ENCODE peak calls at places on chromosomes 2 and 18, in six cellular contexts. H, L, J, V, A and D are unnamed samples.

GRCh38 chr2:38808677-38809076 is 30.7 kb downstream of the GEMIN6 start:
- DNase-seq in H (no peak), L (no peak), J (no peak), V (no peak), A (no peak), D (no peak)

GRCh38 chr18:60389314-60389713 is 16.7 kb upstream of the MC4R start:
- DNase-seq in H (no peak), L (no peak), J (no peak), V (no peak), A (no peak), D (no peak)

GRCh38 chr2:101223814-101224231 is 28.9 kb upstream of the CNOT11 start:
- DNase-seq in H (no peak), L (no peak), J (no peak), V (no peak), A (no peak), D (no peak)

GRCh38 chr2:127091886-127092285 is 15.1 kb downstream of the BIN1 start:
- DNase-seq in H (no peak), L (no peak), J (no peak), V (no peak), A (no peak), D (no peak)

GRCh38 chr2:230343747-230344146 is 16.8 kb downstream of the SP140L start:
- DNase-seq in H (no peak), L (no peak), J (no peak), V (peak), A (no peak), D (no peak)

GRCh38 chr2:25981596-25982272 is 563 bp downstream of the KIF3C start:
- DNase-seq in H (no peak), L (peak), J (no peak), V (no peak), A (no peak), D (no peak)

GRCh38 chr2:51722311-51722710 is 690.4 kb upstream of the NRXN1 start:
- DNase-seq in H (no peak), L (no peak), J (no peak), V (peak), A (no peak), D (peak)

GRCh38 chr2:183059561-183059960 is 19.0 kb upstream of the DUSP19 start:
- DNase-seq in H (no peak), L (no peak), J (no peak), V (peak), A (no peak), D (peak)

GRCh38 chr2:206915136-206915535 is 24.2 kb upstream of the CPO start:
- DNase-seq in H (no peak), L (no peak), J (peak), V (peak), A (no peak), D (peak)

GRCh38 chr18:2402084-2402483 is 169.2 kb downstream of the METTL4 start:
- DNase-seq in H (no peak), L (no peak), J (no peak), V (peak), A (no peak), D (peak)

GRCh38 chr18:12828116-12829051 is 55.7 kb downstream of the PTPN2 start:
- DNase-seq in H (no peak), L (no peak), J (no peak), V (peak), A (no peak), D (peak)

GRCh38 chr2:235200216-235200615 is 248.4 kb downstream of the SH3BP4 start:
- DNase-seq in H (no peak), L (no peak), J (no peak), V (no peak), A (no peak), D (no peak)

GRCh38 chr18:50424877-50425690 is 50.2 kb downstream of the SKA1 start:
- DNase-seq in H (no peak), L (no peak), J (no peak), V (peak), A (no peak), D (peak)

GRCh38 chr18:35291166-35291565 is 1.1 kb upstream of the ZSCAN30 start:
- DNase-seq in H (no peak), L (no peak), J (no peak), V (no peak), A (no peak), D (no peak)

GRCh38 chr18:76977681-76978234 is 154.8 kb downstream of the MBP start:
- DNase-seq in H (no peak), L (no peak), J (no peak), V (peak), A (no peak), D (no peak)

GRCh38 chr2:221673248-221673647 is 101.1 kb upstream of the EPHA4 start:
- DNase-seq in H (no peak), L (no peak), J (no peak), V (no peak), A (no peak), D (no peak)

GRCh38 chr2:102803041-102803896 is 41.4 kb downstream of the TMEM182 start:
- DNase-seq in H (no peak), L (no peak), J (no peak), V (no peak), A (no peak), D (no peak)

GRCh38 chr2:5914831-5915611 is 222.8 kb downstream of the SOX11 start:
- DNase-seq in H (peak), L (peak), J (peak), V (peak), A (no peak), D (peak)

GRCh38 chr2:14634223-14634884 is 1.8 kb downstream of the LRATD1 start:
- DNase-seq in H (peak), L (peak), J (peak), V (peak), A (peak), D (peak)

GRCh38 chr2:190847504-190848201 is 33.0 kb upstream of the GLS start:
- DNase-seq in H (no peak), L (no peak), J (no peak), V (peak), A (no peak), D (no peak)

GRCh38 chr18:31931163-31931885 is 11.6 kb downstream of the TRAPPC8 start:
- DNase-seq in H (no peak), L (no peak), J (peak), V (peak), A (no peak), D (no peak)

GRCh38 chr2:1995987-1996386 is 251.7 kb upstream of the PXDN start:
- DNase-seq in H (no peak), L (no peak), J (no peak), V (no peak), A (no peak), D (no peak)

GRCh38 chr2:234502285-234502918 is 5.5 kb upstream of the ARL4C start:
- DNase-seq in H (no peak), L (no peak), J (peak), V (peak), A (no peak), D (peak)

GRCh38 chr2:137221797-137222492 is 456.6 kb downstream of the THSD7B start:
- DNase-seq in H (no peak), L (no peak), J (no peak), V (no peak), A (no peak), D (no peak)

GRCh38 chr18:72640552-72640951 is 96.4 kb upstream of the CBLN2 start:
- DNase-seq in H (no peak), L (no peak), J (no peak), V (no peak), A (no peak), D (no peak)

GRCh38 chr18:72634500-72634899 is 90.4 kb upstream of the CBLN2 start:
- DNase-seq in H (no peak), L (no peak), J (no peak), V (no peak), A (no peak), D (no peak)

GRCh38 chr18:72638353-72638752 is 94.2 kb upstream of the CBLN2 start:
- DNase-seq in H (no peak), L (no peak), J (no peak), V (no peak), A (no peak), D (no peak)

GRCh38 chr18:72637319-72638113 is 93.4 kb upstream of the CBLN2 start:
- DNase-seq in H (no peak), L (no peak), J (no peak), V (no peak), A (no peak), D (no peak)
- H2BK15ac ChIP-seq in H (no peak), L (no peak), J (no peak), V (no peak), A (no peak), D (no peak)

DNA sequence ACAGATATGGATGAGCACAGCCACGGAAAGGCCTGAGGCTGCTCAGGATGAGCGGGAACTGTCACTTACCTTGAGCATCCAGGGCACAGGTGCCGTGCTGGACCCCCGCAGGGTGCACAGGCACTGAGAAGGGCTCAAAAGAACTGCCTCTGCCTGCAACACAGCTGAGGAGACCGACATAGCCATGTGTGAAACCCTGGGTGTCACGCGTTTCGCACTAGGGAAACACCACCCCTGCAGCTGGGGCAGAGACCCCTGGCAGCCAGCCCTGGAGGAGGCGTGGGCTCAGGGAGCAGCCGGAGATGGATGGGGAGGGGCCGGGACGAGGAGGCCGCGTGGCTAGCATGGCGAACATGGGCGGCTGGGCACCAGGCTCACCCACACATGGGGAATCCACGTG is 228.9 kb downstream of the EIPR1 start:
- DNase-seq in H (no peak), L (no peak), J (no peak), V (no peak), A (no peak), D (no peak)
- H2BK15ac ChIP-seq in H (no peak), L (no peak), J (no peak), V (no peak), A (no peak), D (no peak)

DNA sequence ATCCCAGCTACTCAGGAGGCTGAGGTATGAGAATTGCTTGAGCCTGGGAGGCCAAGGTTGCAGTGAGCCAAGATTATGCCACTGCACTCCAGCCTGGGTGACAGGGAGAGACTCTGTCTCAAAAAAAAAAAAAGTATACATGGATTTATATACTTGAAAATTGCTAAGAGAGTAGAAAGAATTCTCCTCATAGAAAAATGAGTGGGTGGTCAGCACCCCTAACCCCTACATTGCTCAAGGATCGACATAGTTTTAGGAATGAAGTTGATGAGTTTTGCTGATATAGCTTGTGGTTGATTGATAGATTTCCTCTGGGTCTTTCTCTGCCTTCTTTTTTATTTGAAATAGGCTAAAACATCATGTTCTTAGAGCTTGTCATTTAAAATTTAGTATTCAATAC is 58.9 kb downstream of the EML4 start:
- DNase-seq in H (no peak), L (no peak), J (no peak), V (no peak), A (no peak), D (no peak)
- H2BK15ac ChIP-seq in H (no peak), L (no peak), J (no peak), V (no peak), A (no peak), D (no peak)

GRCh38 chr2:108423067-108423466 is 25.9 kb upstream of the GCC2 start:
- DNase-seq in H (no peak), L (no peak), J (no peak), V (no peak), A (no peak), D (no peak)
- H2BK15ac ChIP-seq in H (no peak), L (no peak), J (no peak), V (no peak), A (no peak), D (no peak)